ENCODE peak calls at places on chromosomes 16 and 17, in eight cellular contexts. One of them, this sample, is unnamed.
A peak's percentile ranks its signal among the peaks of the same experiment; 100 is the strongest.

GRCh38 chr16:22318690-22319358 is 21.6 kb downstream of the POLR3E start:
- DNase-seq in G401: no peak
- DNase-seq in choroid plexus epithelial cell: peak; percentile 58
- DNase-seq in ELR: peak; percentile 51
- DNase-seq in NCI-H1417: no peak
- DNase-seq in hypothalamus: no peak
- DNase-seq in stimulated activated CD8-positive, alpha-beta memory T cell treated with anti-CD3 and anti-CD28 coated beads, Interleukin-7, amount 100 ng/mL, for 48 hours: no peak
- DNase-seq in gastrocnemius medialis: no peak
- DNase-seq in this sample: peak; percentile 20

GRCh38 chr17:82492647-82493516 is 26.6 kb upstream of the FOXK2 start:
- DNase-seq in NCI-H1417: no peak
- DNase-seq in hypothalamus: no peak
- DNase-seq in choroid plexus epithelial cell: peak; percentile 44
- DNase-seq in gastrocnemius medialis: no peak
- DNase-seq in ELR: peak; percentile 89
- DNase-seq in stimulated activated CD8-positive, alpha-beta memory T cell treated with anti-CD3 and anti-CD28 coated beads, Interleukin-7, amount 100 ng/mL, for 48 hours: no peak
- DNase-seq in G401: no peak
- DNase-seq in this sample: no peak

GRCh38 chr17:17943281-17943984 is 28.8 kb downstream of the TOM1L2 start:
- DNase-seq in G401: peak; percentile 52
- DNase-seq in ELR: no peak
- DNase-seq in stimulated activated CD8-positive, alpha-beta memory T cell treated with anti-CD3 and anti-CD28 coated beads, Interleukin-7, amount 100 ng/mL, for 48 hours: no peak
- DNase-seq in hypothalamus: no peak
- DNase-seq in NCI-H1417: no peak
- DNase-seq in gastrocnemius medialis: no peak
- DNase-seq in choroid plexus epithelial cell: no peak
- DNase-seq in this sample: no peak

GRCh38 chr17:76351526-76352071 is 2.1 kb downstream of the PRPSAP1 start:
- DNase-seq in hypothalamus: no peak
- DNase-seq in gastrocnemius medialis: no peak
- DNase-seq in G401: no peak
- DNase-seq in stimulated activated CD8-positive, alpha-beta memory T cell treated with anti-CD3 and anti-CD28 coated beads, Interleukin-7, amount 100 ng/mL, for 48 hours: no peak
- DNase-seq in ELR: no peak
- DNase-seq in choroid plexus epithelial cell: no peak
- DNase-seq in NCI-H1417: no peak
- DNase-seq in this sample: no peak

GRCh38 chr17:66724581-66725341 is 110.2 kb upstream of the CACNG5 start:
- DNase-seq in G401: no peak
- DNase-seq in hypothalamus: no peak
- DNase-seq in NCI-H1417: no peak
- DNase-seq in stimulated activated CD8-positive, alpha-beta memory T cell treated with anti-CD3 and anti-CD28 coated beads, Interleukin-7, amount 100 ng/mL, for 48 hours: no peak
- DNase-seq in choroid plexus epithelial cell: peak; percentile 79
- DNase-seq in ELR: no peak
- DNase-seq in gastrocnemius medialis: no peak
- DNase-seq in this sample: no peak

GRCh38 chr17:8488931-8489330 is 53.2 kb downstream of the NDEL1 start:
- DNase-seq in choroid plexus epithelial cell: peak; percentile 98
- DNase-seq in hypothalamus: no peak
- DNase-seq in gastrocnemius medialis: no peak
- DNase-seq in G401: peak; percentile 54
- DNase-seq in NCI-H1417: no peak
- DNase-seq in stimulated activated CD8-positive, alpha-beta memory T cell treated with anti-CD3 and anti-CD28 coated beads, Interleukin-7, amount 100 ng/mL, for 48 hours: no peak
- DNase-seq in ELR: peak; percentile 96
- DNase-seq in this sample: peak; percentile 41

GRCh38 chr16:3878610-3879009 is 1.9 kb downstream of the CREBBP start:
- DNase-seq in stimulated activated CD8-positive, alpha-beta memory T cell treated with anti-CD3 and anti-CD28 coated beads, Interleukin-7, amount 100 ng/mL, for 48 hours: no peak
- DNase-seq in choroid plexus epithelial cell: peak; percentile 57
- DNase-seq in hypothalamus: no peak
- DNase-seq in G401: no peak
- DNase-seq in gastrocnemius medialis: no peak
- DNase-seq in ELR: peak; percentile 41
- DNase-seq in NCI-H1417: no peak
- DNase-seq in this sample: peak; percentile 75

GRCh38 chr17:68248886-68249872 is 1.3 kb downstream of the AMZ2 start:
- DNase-seq in choroid plexus epithelial cell: no peak
- DNase-seq in NCI-H1417: no peak
- DNase-seq in hypothalamus: no peak
- DNase-seq in G401: no peak
- DNase-seq in stimulated activated CD8-positive, alpha-beta memory T cell treated with anti-CD3 and anti-CD28 coated beads, Interleukin-7, amount 100 ng/mL, for 48 hours: no peak
- DNase-seq in ELR: peak; percentile 12
- DNase-seq in gastrocnemius medialis: no peak
- DNase-seq in this sample: peak; percentile 87

GRCh38 chr17:7875804-7876203 is 12.8 kb upstream of the CHD3 start:
- DNase-seq in hypothalamus: no peak
- DNase-seq in gastrocnemius medialis: no peak
- DNase-seq in NCI-H1417: no peak
- DNase-seq in stimulated activated CD8-positive, alpha-beta memory T cell treated with anti-CD3 and anti-CD28 coated beads, Interleukin-7, amount 100 ng/mL, for 48 hours: no peak
- DNase-seq in choroid plexus epithelial cell: no peak
- DNase-seq in G401: no peak
- DNase-seq in ELR: no peak
- DNase-seq in this sample: no peak

GRCh38 chr17:82440377-82440981 is 10.1 kb downstream of the CYBC1 start:
- DNase-seq in NCI-H1417: no peak
- DNase-seq in stimulated activated CD8-positive, alpha-beta memory T cell treated with anti-CD3 and anti-CD28 coated beads, Interleukin-7, amount 100 ng/mL, for 48 hours: no peak
- DNase-seq in hypothalamus: no peak
- DNase-seq in G401: no peak
- DNase-seq in ELR: no peak
- DNase-seq in choroid plexus epithelial cell: no peak
- DNase-seq in gastrocnemius medialis: no peak
- DNase-seq in this sample: peak; percentile 78

GRCh38 chr16:84836234-84836647 is 16.5 kb downstream of the CRISPLD2 start:
- DNase-seq in G401: peak; percentile 29
- DNase-seq in choroid plexus epithelial cell: peak; percentile 100
- DNase-seq in hypothalamus: peak; percentile 6
- DNase-seq in gastrocnemius medialis: peak; percentile 53
- DNase-seq in stimulated activated CD8-positive, alpha-beta memory T cell treated with anti-CD3 and anti-CD28 coated beads, Interleukin-7, amount 100 ng/mL, for 48 hours: no peak
- DNase-seq in NCI-H1417: no peak
- DNase-seq in ELR: peak; percentile 100
- DNase-seq in this sample: no peak

GRCh38 chr17:16352303-16352837 is 899 bp downstream of the CENPV start:
- DNase-seq in hypothalamus: no peak
- DNase-seq in choroid plexus epithelial cell: peak; percentile 37
- DNase-seq in gastrocnemius medialis: no peak
- DNase-seq in ELR: peak; percentile 78
- DNase-seq in stimulated activated CD8-positive, alpha-beta memory T cell treated with anti-CD3 and anti-CD28 coated beads, Interleukin-7, amount 100 ng/mL, for 48 hours: peak; percentile 14
- DNase-seq in NCI-H1417: peak; percentile 56
- DNase-seq in G401: peak; percentile 66
- DNase-seq in this sample: no peak

GRCh38 chr16:1300664-1301476 is 8.6 kb upstream of the UBE2I start:
- DNase-seq in hypothalamus: no peak
- DNase-seq in stimulated activated CD8-positive, alpha-beta memory T cell treated with anti-CD3 and anti-CD28 coated beads, Interleukin-7, amount 100 ng/mL, for 48 hours: peak; percentile 53
- DNase-seq in gastrocnemius medialis: peak; percentile 17
- DNase-seq in NCI-H1417: peak; percentile 66
- DNase-seq in choroid plexus epithelial cell: peak; percentile 58
- DNase-seq in G401: no peak
- DNase-seq in ELR: peak; percentile 58
- DNase-seq in this sample: peak; percentile 35

GRCh38 chr16:71367243-71367976 is 8.9 kb downstream of the CALB2 start:
- DNase-seq in stimulated activated CD8-positive, alpha-beta memory T cell treated with anti-CD3 and anti-CD28 coated beads, Interleukin-7, amount 100 ng/mL, for 48 hours: no peak
- DNase-seq in hypothalamus: no peak
- DNase-seq in ELR: peak; percentile 71
- DNase-seq in G401: peak; percentile 49
- DNase-seq in choroid plexus epithelial cell: peak; percentile 59
- DNase-seq in NCI-H1417: peak; percentile 18
- DNase-seq in gastrocnemius medialis: no peak
- DNase-seq in this sample: no peak

GRCh38 chr16:10388987-10389386 is 3.1 kb downstream of the ATF7IP2 start:
- DNase-seq in hypothalamus: no peak
- DNase-seq in stimulated activated CD8-positive, alpha-beta memory T cell treated with anti-CD3 and anti-CD28 coated beads, Interleukin-7, amount 100 ng/mL, for 48 hours: no peak
- DNase-seq in NCI-H1417: no peak
- DNase-seq in G401: no peak
- DNase-seq in gastrocnemius medialis: no peak
- DNase-seq in ELR: no peak
- DNase-seq in choroid plexus epithelial cell: no peak
- DNase-seq in this sample: no peak